ENCODE peak calls at places on chromosomes 11 and 22, in ten cellular contexts. J is HFF-Myc, O is NCI-H1694 treated with DMSO at 0.1 percent for 48 hours, V is amniotic stem cell, D is AG09309, E is cardiac muscle cell, Z is pulmonary artery endothelial cell, G is erythroblast, R is NCI-H226, C is fibroblast of lung. M is an unnamed sample.

GRCh38 chr11:117907276-117908110 is 21.7 kb downstream of the TMPRSS13 start:
- DNase-seq in J (peak; percentile 91), O (no peak), V (peak; percentile 36), D (peak; percentile 16), E (peak; percentile 83), Z (peak; percentile 69), G (peak; percentile 89), R (peak; percentile 96), C (peak; percentile 93), M (peak; percentile 87)

GRCh38 chr11:35347921-35348331 is 71.4 kb downstream of the SLC1A2 start:
- DNase-seq in J (peak; percentile 91), O (no peak), V (peak; percentile 61), D (peak; percentile 87), E (no peak), Z (no peak), G (no peak), R (no peak), C (peak; percentile 45), M (no peak)

GRCh38 chr22:26923498-26923897 is 266.1 kb downstream of the MIAT start:
- DNase-seq in J (no peak), O (no peak), V (no peak), D (no peak), E (no peak), Z (no peak), G (no peak), R (no peak), C (no peak), M (no peak)

GRCh38 chr11:85029964-85030363 is 597.2 kb downstream of the DLG2 start:
- DNase-seq in J (no peak), O (no peak), V (no peak), D (no peak), E (no peak), Z (no peak), G (no peak), R (no peak), C (peak; percentile 30), M (no peak)

GRCh38 chr22:27564806-27565205 is 236.8 kb downstream of the MN1 start:
- DNase-seq in J (no peak), O (no peak), V (no peak), D (no peak), E (no peak), Z (no peak), G (no peak), R (no peak), C (no peak), M (no peak)

GRCh38 chr22:30717331-30717921 is 22.8 kb downstream of the OSBP2 start:
- DNase-seq in J (peak; percentile 71), O (no peak), V (no peak), D (peak; percentile 37), E (no peak), Z (peak; percentile 60), G (no peak), R (no peak), C (peak; percentile 86), M (no peak)

GRCh38 chr11:12187399-12187798 is 77.0 kb downstream of the MICAL2 start:
- DNase-seq in J (no peak), O (no peak), V (no peak), D (no peak), E (peak; percentile 75), Z (no peak), G (no peak), R (no peak), C (peak; percentile 93), M (peak; percentile 64)

GRCh38 chr11:108154591-108154990 is 33.2 kb downstream of the ACAT1 start:
- DNase-seq in J (no peak), O (no peak), V (no peak), D (no peak), E (no peak), Z (no peak), G (no peak), R (no peak), C (no peak), M (no peak)

GRCh38 chr11:86440305-86440716 is 65.6 kb downstream of the CCDC81 start:
- DNase-seq in J (no peak), O (no peak), V (no peak), D (peak; percentile 43), E (no peak), Z (no peak), G (no peak), R (peak; percentile 51), C (peak; percentile 87), M (peak; percentile 11)

GRCh38 chr22:39496131-39496838 is 5.8 kb upstream of the MIEF1 start:
- DNase-seq in J (no peak), O (peak; percentile 88), V (peak; percentile 21), D (no peak), E (peak; percentile 89), Z (no peak), G (peak; percentile 80), R (no peak), C (peak; percentile 55), M (peak; percentile 75)

GRCh38 chr11:85170184-85170583 is 457.0 kb downstream of the DLG2 start:
- DNase-seq in J (no peak), O (no peak), V (no peak), D (no peak), E (no peak), Z (no peak), G (no peak), R (no peak), C (peak; percentile 73), M (no peak)

GRCh38 chr11:2689551-2690260 is 10.1 kb downstream of the KCNQ1OT1 start:
- DNase-seq in J (no peak), O (no peak), V (no peak), D (no peak), E (no peak), Z (no peak), G (no peak), R (no peak), C (no peak), M (peak; percentile 43)

GRCh38 chr11:130389315-130389935 is 39.0 kb downstream of the ADAMTS8 start:
- DNase-seq in J (no peak), O (no peak), V (no peak), D (no peak), E (no peak), Z (no peak), G (no peak), R (no peak), C (no peak), M (no peak)

GRCh38 chr11:129146196-129146595 is 45.9 kb downstream of the ARHGAP32 start:
- DNase-seq in J (no peak), O (no peak), V (no peak), D (no peak), E (no peak), Z (no peak), G (no peak), R (peak; percentile 18), C (peak; percentile 32), M (no peak)

GRCh38 chr11:35800970-35801953 is 138.7 kb downstream of the TRIM44 start:
- DNase-seq in J (no peak), O (no peak), V (no peak), D (no peak), E (no peak), Z (peak; percentile 36), G (no peak), R (no peak), C (no peak), M (no peak)

GRCh38 chr11:117946842-117947526 is 17.8 kb upstream of the TMPRSS13 start:
- DNase-seq in J (peak; percentile 90), O (peak; percentile 21), V (peak; percentile 70), D (peak; percentile 74), E (peak; percentile 90), Z (peak; percentile 76), G (peak; percentile 85), R (peak; percentile 92), C (peak; percentile 87), M (peak; percentile 92)

GRCh38 chr11:129815596-129816461 is at the start of gene TMEM45B:
- DNase-seq in J (no peak), O (no peak), V (no peak), D (no peak), E (peak; percentile 26), Z (no peak), G (no peak), R (no peak), C (no peak), M (peak; percentile 73)

GRCh38 chr11:35316161-35316560 is 103.2 kb downstream of the SLC1A2 start:
- DNase-seq in J (no peak), O (no peak), V (no peak), D (no peak), E (no peak), Z (no peak), G (no peak), R (no peak), C (peak; percentile 91), M (no peak)

GRCh38 chr11:12175694-12176241 is 65.4 kb downstream of the MICAL2 start:
- DNase-seq in J (peak; percentile 83), O (no peak), V (peak; percentile 68), D (peak; percentile 69), E (no peak), Z (no peak), G (peak; percentile 26), R (peak; percentile 98), C (peak; percentile 98), M (no peak)

GRCh38 chr22:20565079-20565734 is 57.8 kb downstream of the MED15 start:
- DNase-seq in J (no peak), O (no peak), V (no peak), D (no peak), E (no peak), Z (no peak), G (no peak), R (no peak), C (no peak), M (no peak)

GRCh38 chr11:125552927-125553326 is 16.4 kb upstream of the EI24 start:
- DNase-seq in J (no peak), O (no peak), V (no peak), D (no peak), E (no peak), Z (no peak), G (no peak), R (no peak), C (no peak), M (no peak)

GRCh38 chr11:68706237-68706636 is 21.9 kb downstream of the GAL start:
- DNase-seq in J (no peak), O (no peak), V (no peak), D (no peak), E (no peak), Z (no peak), G (no peak), R (no peak), C (no peak), M (no peak)

GRCh38 chr11:117861151-117862018 is 15.1 kb downstream of the FXYD6 start:
- DNase-seq in J (no peak), O (no peak), V (no peak), D (no peak), E (peak; percentile 84), Z (no peak), G (no peak), R (no peak), C (no peak), M (no peak)

GRCh38 chr11:2451336-2451735 is 6.5 kb downstream of the KCNQ1 start:
- DNase-seq in J (no peak), O (no peak), V (no peak), D (no peak), E (no peak), Z (no peak), G (no peak), R (no peak), C (no peak), M (no peak)

GRCh38 chr11:86773878-86774277 is 26.5 kb upstream of the PRSS23 start:
- DNase-seq in J (no peak), O (no peak), V (no peak), D (no peak), E (no peak), Z (no peak), G (no peak), R (no peak), C (no peak), M (no peak)

GRCh38 chr11:70732493-70733206 is 334.3 kb downstream of the CTTN start:
- DNase-seq in J (no peak), O (no peak), V (no peak), D (no peak), E (no peak), Z (no peak), G (no peak), R (no peak), C (no peak), M (no peak)

GRCh38 chr11:72673943-72674828 is at the start of gene PDE2A:
- DNase-seq in J (no peak), O (peak; percentile 31), V (no peak), D (no peak), E (no peak), Z (no peak), G (no peak), R (no peak), C (no peak), M (peak; percentile 69)

GRCh38 chr11:16166571-16166970 is 189.8 kb downstream of the SOX6 start:
- DNase-seq in J (no peak), O (no peak), V (no peak), D (no peak), E (no peak), Z (no peak), G (no peak), R (peak; percentile 81), C (peak; percentile 23), M (no peak)